ENCODE peak calls at places on chromosomes 3 and 15, in ten cellular contexts. One of them, this sample, is unnamed.

GRCh38 chr15:75362642-75363249 is 5.7 kb downstream of the MAN2C1 start:
- DNase-seq in ecto neural progenitor cell: no peak
- DNase-seq in GDM1: no peak
- DNase-seq in activated naive CD8-positive, alpha-beta T cell treated with anti-CD3 and anti-CD28 coated beads, Interleukin-2, amount 10 ng/mL, durations not matched to agents 7 days and 5 days: no peak
- DNase-seq in GM12865: no peak
- DNase-seq in NCI-H510A: no peak
- DNase-seq in neural crest cell: no peak
- DNase-seq in fibroblast of the aortic adventitia: no peak
- DNase-seq in NCI-H446: no peak
- DNase-seq in LoVo: no peak
- DNase-seq in this sample: no peak

GRCh38 chr15:52568569-52569243 is at the start of gene ARPP19:
- DNase-seq in GM12865: peak; percentile 95
- DNase-seq in activated naive CD8-positive, alpha-beta T cell treated with anti-CD3 and anti-CD28 coated beads, Interleukin-2, amount 10 ng/mL, durations not matched to agents 7 days and 5 days: peak; percentile 84
- DNase-seq in NCI-H510A: peak; percentile 90
- DNase-seq in NCI-H446: peak; percentile 77
- DNase-seq in LoVo: peak; percentile 96
- DNase-seq in GDM1: peak; percentile 80
- DNase-seq in neural crest cell: peak; percentile 82
- DNase-seq in fibroblast of the aortic adventitia: peak; percentile 85
- DNase-seq in ecto neural progenitor cell: peak; percentile 95
- DNase-seq in this sample: peak; percentile 93

GRCh38 chr3:427128-427527 is 230.6 kb downstream of the CHL1 start:
- DNase-seq in neural crest cell: no peak
- DNase-seq in fibroblast of the aortic adventitia: no peak
- DNase-seq in ecto neural progenitor cell: no peak
- DNase-seq in GDM1: no peak
- DNase-seq in NCI-H510A: no peak
- DNase-seq in NCI-H446: no peak
- DNase-seq in LoVo: no peak
- DNase-seq in activated naive CD8-positive, alpha-beta T cell treated with anti-CD3 and anti-CD28 coated beads, Interleukin-2, amount 10 ng/mL, durations not matched to agents 7 days and 5 days: no peak
- DNase-seq in GM12865: no peak
- DNase-seq in this sample: no peak

GRCh38 chr3:155512175-155512866 is 218.8 kb upstream of the STRIT1 start:
- DNase-seq in LoVo: no peak
- DNase-seq in GM12865: no peak
- DNase-seq in fibroblast of the aortic adventitia: no peak
- DNase-seq in GDM1: no peak
- DNase-seq in activated naive CD8-positive, alpha-beta T cell treated with anti-CD3 and anti-CD28 coated beads, Interleukin-2, amount 10 ng/mL, durations not matched to agents 7 days and 5 days: no peak
- DNase-seq in ecto neural progenitor cell: no peak
- DNase-seq in NCI-H510A: no peak
- DNase-seq in NCI-H446: no peak
- DNase-seq in neural crest cell: no peak
- DNase-seq in this sample: no peak

GRCh38 chr15:77420610-77421369 is at the start of gene HMG20A:
- DNase-seq in fibroblast of the aortic adventitia: peak; percentile 94
- DNase-seq in NCI-H446: peak; percentile 86
- DNase-seq in activated naive CD8-positive, alpha-beta T cell treated with anti-CD3 and anti-CD28 coated beads, Interleukin-2, amount 10 ng/mL, durations not matched to agents 7 days and 5 days: peak; percentile 78
- DNase-seq in neural crest cell: peak; percentile 58
- DNase-seq in GDM1: peak; percentile 76
- DNase-seq in GM12865: peak; percentile 86
- DNase-seq in LoVo: peak; percentile 87
- DNase-seq in NCI-H510A: no peak
- DNase-seq in ecto neural progenitor cell: peak; percentile 85
- DNase-seq in this sample: peak; percentile 50

GRCh38 chr3:126974756-126975155 is 8.2 kb upstream of the PLXNA1 start:
- DNase-seq in fibroblast of the aortic adventitia: no peak
- DNase-seq in GDM1: no peak
- DNase-seq in NCI-H510A: no peak
- DNase-seq in ecto neural progenitor cell: no peak
- DNase-seq in LoVo: no peak
- DNase-seq in NCI-H446: no peak
- DNase-seq in activated naive CD8-positive, alpha-beta T cell treated with anti-CD3 and anti-CD28 coated beads, Interleukin-2, amount 10 ng/mL, durations not matched to agents 7 days and 5 days: no peak
- DNase-seq in neural crest cell: no peak
- DNase-seq in GM12865: no peak
- DNase-seq in this sample: no peak

GRCh38 chr3:172210355-172210754 is 171.0 kb downstream of the FNDC3B start:
- DNase-seq in neural crest cell: no peak
- DNase-seq in GDM1: no peak
- DNase-seq in GM12865: no peak
- DNase-seq in activated naive CD8-positive, alpha-beta T cell treated with anti-CD3 and anti-CD28 coated beads, Interleukin-2, amount 10 ng/mL, durations not matched to agents 7 days and 5 days: no peak
- DNase-seq in ecto neural progenitor cell: no peak
- DNase-seq in NCI-H446: no peak
- DNase-seq in LoVo: no peak
- DNase-seq in NCI-H510A: no peak
- DNase-seq in fibroblast of the aortic adventitia: peak; percentile 67
- DNase-seq in this sample: no peak

GRCh38 chr15:58924326-58924725 is 9.2 kb downstream of the SLTM start:
- DNase-seq in NCI-H510A: no peak
- DNase-seq in fibroblast of the aortic adventitia: peak; percentile 74
- DNase-seq in GDM1: no peak
- DNase-seq in NCI-H446: no peak
- DNase-seq in ecto neural progenitor cell: no peak
- DNase-seq in activated naive CD8-positive, alpha-beta T cell treated with anti-CD3 and anti-CD28 coated beads, Interleukin-2, amount 10 ng/mL, durations not matched to agents 7 days and 5 days: no peak
- DNase-seq in neural crest cell: no peak
- DNase-seq in GM12865: no peak
- DNase-seq in LoVo: no peak
- DNase-seq in this sample: no peak

GRCh38 chr3:45644063-45644462 is 45.1 kb upstream of the SACM1L start:
- DNase-seq in neural crest cell: no peak
- DNase-seq in fibroblast of the aortic adventitia: peak; percentile 60
- DNase-seq in NCI-H446: no peak
- DNase-seq in NCI-H510A: no peak
- DNase-seq in activated naive CD8-positive, alpha-beta T cell treated with anti-CD3 and anti-CD28 coated beads, Interleukin-2, amount 10 ng/mL, durations not matched to agents 7 days and 5 days: no peak
- DNase-seq in GDM1: no peak
- DNase-seq in GM12865: no peak
- DNase-seq in LoVo: no peak
- DNase-seq in ecto neural progenitor cell: no peak
- DNase-seq in this sample: no peak

GRCh38 chr15:79088426-79089205 is 2.0 kb downstream of the RASGRF1 start:
- DNase-seq in neural crest cell: no peak
- DNase-seq in activated naive CD8-positive, alpha-beta T cell treated with anti-CD3 and anti-CD28 coated beads, Interleukin-2, amount 10 ng/mL, durations not matched to agents 7 days and 5 days: no peak
- DNase-seq in GDM1: no peak
- DNase-seq in fibroblast of the aortic adventitia: no peak
- DNase-seq in ecto neural progenitor cell: peak; percentile 33
- DNase-seq in GM12865: no peak
- DNase-seq in NCI-H510A: no peak
- DNase-seq in LoVo: no peak
- DNase-seq in NCI-H446: no peak
- DNase-seq in this sample: no peak

GRCh38 chr3:98750520-98750919 is 12.6 kb upstream of the ST3GAL6 start:
- DNase-seq in GM12865: no peak
- DNase-seq in ecto neural progenitor cell: no peak
- DNase-seq in activated naive CD8-positive, alpha-beta T cell treated with anti-CD3 and anti-CD28 coated beads, Interleukin-2, amount 10 ng/mL, durations not matched to agents 7 days and 5 days: no peak
- DNase-seq in fibroblast of the aortic adventitia: no peak
- DNase-seq in NCI-H510A: no peak
- DNase-seq in neural crest cell: no peak
- DNase-seq in NCI-H446: no peak
- DNase-seq in LoVo: no peak
- DNase-seq in GDM1: no peak
- DNase-seq in this sample: no peak

GRCh38 chr3:19346734-19347133 is 198.4 kb downstream of the KCNH8 start:
- DNase-seq in neural crest cell: no peak
- DNase-seq in ecto neural progenitor cell: no peak
- DNase-seq in NCI-H510A: no peak
- DNase-seq in NCI-H446: no peak
- DNase-seq in activated naive CD8-positive, alpha-beta T cell treated with anti-CD3 and anti-CD28 coated beads, Interleukin-2, amount 10 ng/mL, durations not matched to agents 7 days and 5 days: no peak
- DNase-seq in GM12865: no peak
- DNase-seq in fibroblast of the aortic adventitia: no peak
- DNase-seq in GDM1: no peak
- DNase-seq in LoVo: no peak
- DNase-seq in this sample: no peak

GRCh38 chr3:37129871-37130270 is 44.5 kb downstream of the LRRFIP2 start:
- DNase-seq in ecto neural progenitor cell: no peak
- DNase-seq in GDM1: no peak
- DNase-seq in neural crest cell: no peak
- DNase-seq in NCI-H446: no peak
- DNase-seq in activated naive CD8-positive, alpha-beta T cell treated with anti-CD3 and anti-CD28 coated beads, Interleukin-2, amount 10 ng/mL, durations not matched to agents 7 days and 5 days: no peak
- DNase-seq in GM12865: peak; percentile 45
- DNase-seq in LoVo: no peak
- DNase-seq in NCI-H510A: no peak
- DNase-seq in fibroblast of the aortic adventitia: no peak
- DNase-seq in this sample: no peak

GRCh38 chr3:1275495-1275894 is 182.7 kb downstream of the CNTN6 start:
- DNase-seq in neural crest cell: peak; percentile 26
- DNase-seq in fibroblast of the aortic adventitia: no peak
- DNase-seq in NCI-H446: no peak
- DNase-seq in LoVo: no peak
- DNase-seq in GDM1: no peak
- DNase-seq in GM12865: peak; percentile 24
- DNase-seq in activated naive CD8-positive, alpha-beta T cell treated with anti-CD3 and anti-CD28 coated beads, Interleukin-2, amount 10 ng/mL, durations not matched to agents 7 days and 5 days: no peak
- DNase-seq in ecto neural progenitor cell: peak; percentile 43
- DNase-seq in NCI-H510A: no peak
- DNase-seq in this sample: peak; percentile 4

GRCh38 chr3:45807645-45808540 is 11.6 kb upstream of the SLC6A20 start:
- DNase-seq in neural crest cell: no peak
- DNase-seq in GM12865: no peak
- DNase-seq in activated naive CD8-positive, alpha-beta T cell treated with anti-CD3 and anti-CD28 coated beads, Interleukin-2, amount 10 ng/mL, durations not matched to agents 7 days and 5 days: no peak
- DNase-seq in ecto neural progenitor cell: no peak
- DNase-seq in NCI-H510A: no peak
- DNase-seq in LoVo: no peak
- DNase-seq in GDM1: no peak
- DNase-seq in NCI-H446: no peak
- DNase-seq in fibroblast of the aortic adventitia: no peak
- DNase-seq in this sample: no peak

GRCh38 chr3:100993309-100993708 is at the start of gene ABI3BP:
- DNase-seq in activated naive CD8-positive, alpha-beta T cell treated with anti-CD3 and anti-CD28 coated beads, Interleukin-2, amount 10 ng/mL, durations not matched to agents 7 days and 5 days: no peak
- DNase-seq in GDM1: no peak
- DNase-seq in GM12865: peak; percentile 13
- DNase-seq in ecto neural progenitor cell: no peak
- DNase-seq in neural crest cell: no peak
- DNase-seq in NCI-H446: no peak
- DNase-seq in LoVo: peak; percentile 7
- DNase-seq in NCI-H510A: no peak
- DNase-seq in fibroblast of the aortic adventitia: peak; percentile 90
- DNase-seq in this sample: peak; percentile 72

GRCh38 chr15:56927816-56928215 is 9.4 kb downstream of the TCF12 start:
- DNase-seq in GM12865: no peak
- DNase-seq in LoVo: no peak
- DNase-seq in fibroblast of the aortic adventitia: no peak
- DNase-seq in GDM1: no peak
- DNase-seq in NCI-H510A: no peak
- DNase-seq in ecto neural progenitor cell: no peak
- DNase-seq in NCI-H446: no peak
- DNase-seq in neural crest cell: no peak
- DNase-seq in activated naive CD8-positive, alpha-beta T cell treated with anti-CD3 and anti-CD28 coated beads, Interleukin-2, amount 10 ng/mL, durations not matched to agents 7 days and 5 days: no peak
- DNase-seq in this sample: no peak

GRCh38 chr15:75200765-75201608 is 695 bp upstream of the C15orf39 start:
- DNase-seq in GM12865: peak; percentile 85
- DNase-seq in activated naive CD8-positive, alpha-beta T cell treated with anti-CD3 and anti-CD28 coated beads, Interleukin-2, amount 10 ng/mL, durations not matched to agents 7 days and 5 days: peak; percentile 59
- DNase-seq in NCI-H446: no peak
- DNase-seq in GDM1: peak; percentile 50
- DNase-seq in LoVo: peak; percentile 59
- DNase-seq in fibroblast of the aortic adventitia: peak; percentile 28
- DNase-seq in neural crest cell: no peak
- DNase-seq in ecto neural progenitor cell: no peak
- DNase-seq in NCI-H510A: peak; percentile 84
- DNase-seq in this sample: peak; percentile 87

GRCh38 chr3:132317229-132317948 is at the start of gene ACP3:
- DNase-seq in fibroblast of the aortic adventitia: peak; percentile 96
- DNase-seq in ecto neural progenitor cell: no peak
- DNase-seq in GM12865: peak; percentile 44
- DNase-seq in activated naive CD8-positive, alpha-beta T cell treated with anti-CD3 and anti-CD28 coated beads, Interleukin-2, amount 10 ng/mL, durations not matched to agents 7 days and 5 days: no peak
- DNase-seq in NCI-H446: no peak
- DNase-seq in LoVo: peak; percentile 71
- DNase-seq in GDM1: peak; percentile 68
- DNase-seq in neural crest cell: no peak
- DNase-seq in NCI-H510A: peak; percentile 16
- DNase-seq in this sample: peak; percentile 86

GRCh38 chr15:66080791-66081475 is 172.6 kb downstream of the MEGF11 start:
- DNase-seq in ecto neural progenitor cell: no peak
- DNase-seq in neural crest cell: no peak
- DNase-seq in NCI-H446: peak; percentile 4
- DNase-seq in GM12865: no peak
- DNase-seq in LoVo: peak; percentile 53
- DNase-seq in fibroblast of the aortic adventitia: peak; percentile 58
- DNase-seq in GDM1: no peak
- DNase-seq in NCI-H510A: no peak
- DNase-seq in activated naive CD8-positive, alpha-beta T cell treated with anti-CD3 and anti-CD28 coated beads, Interleukin-2, amount 10 ng/mL, durations not matched to agents 7 days and 5 days: no peak
- DNase-seq in this sample: peak; percentile 65

GRCh38 chr15:38878946-38879345 is 314.3 kb upstream of the RASGRP1 start:
- DNase-seq in NCI-H446: no peak
- DNase-seq in neural crest cell: no peak
- DNase-seq in GDM1: no peak
- DNase-seq in ecto neural progenitor cell: no peak
- DNase-seq in GM12865: no peak
- DNase-seq in LoVo: no peak
- DNase-seq in NCI-H510A: no peak
- DNase-seq in activated naive CD8-positive, alpha-beta T cell treated with anti-CD3 and anti-CD28 coated beads, Interleukin-2, amount 10 ng/mL, durations not matched to agents 7 days and 5 days: no peak
- DNase-seq in fibroblast of the aortic adventitia: no peak
- DNase-seq in this sample: peak; percentile 13

GRCh38 chr3:129595544-129596193 is 10.8 kb downstream of the PLXND1 start:
- DNase-seq in NCI-H510A: no peak
- DNase-seq in activated naive CD8-positive, alpha-beta T cell treated with anti-CD3 and anti-CD28 coated beads, Interleukin-2, amount 10 ng/mL, durations not matched to agents 7 days and 5 days: no peak
- DNase-seq in NCI-H446: no peak
- DNase-seq in GDM1: no peak
- DNase-seq in neural crest cell: no peak
- DNase-seq in LoVo: no peak
- DNase-seq in ecto neural progenitor cell: no peak
- DNase-seq in GM12865: no peak
- DNase-seq in fibroblast of the aortic adventitia: peak; percentile 6
- DNase-seq in this sample: no peak

GRCh38 chr3:140053011-140053702 is 118.2 kb downstream of the CLSTN2 start:
- DNase-seq in GDM1: no peak
- DNase-seq in fibroblast of the aortic adventitia: no peak
- DNase-seq in neural crest cell: no peak
- DNase-seq in activated naive CD8-positive, alpha-beta T cell treated with anti-CD3 and anti-CD28 coated beads, Interleukin-2, amount 10 ng/mL, durations not matched to agents 7 days and 5 days: no peak
- DNase-seq in GM12865: no peak
- DNase-seq in NCI-H510A: no peak
- DNase-seq in NCI-H446: no peak
- DNase-seq in ecto neural progenitor cell: no peak
- DNase-seq in LoVo: no peak
- DNase-seq in this sample: no peak

GRCh38 chr15:67303490-67304363 is 49.1 kb downstream of the IQCH start:
- DNase-seq in NCI-H510A: no peak
- DNase-seq in ecto neural progenitor cell: no peak
- DNase-seq in GM12865: peak; percentile 69
- DNase-seq in GDM1: no peak
- DNase-seq in NCI-H446: no peak
- DNase-seq in activated naive CD8-positive, alpha-beta T cell treated with anti-CD3 and anti-CD28 coated beads, Interleukin-2, amount 10 ng/mL, durations not matched to agents 7 days and 5 days: no peak
- DNase-seq in LoVo: peak; percentile 65
- DNase-seq in fibroblast of the aortic adventitia: peak; percentile 65
- DNase-seq in neural crest cell: no peak
- DNase-seq in this sample: peak; percentile 18

GRCh38 chr15:71889947-71890346 is 79.6 kb downstream of the NR2E3 start:
- DNase-seq in ecto neural progenitor cell: no peak
- DNase-seq in GDM1: no peak
- DNase-seq in NCI-H446: no peak
- DNase-seq in LoVo: no peak
- DNase-seq in GM12865: no peak
- DNase-seq in activated naive CD8-positive, alpha-beta T cell treated with anti-CD3 and anti-CD28 coated beads, Interleukin-2, amount 10 ng/mL, durations not matched to agents 7 days and 5 days: no peak
- DNase-seq in fibroblast of the aortic adventitia: no peak
- DNase-seq in neural crest cell: no peak
- DNase-seq in NCI-H510A: no peak
- DNase-seq in this sample: no peak

GRCh38 chr3:78729921-78730320 is 1037.9 kb downstream of the ROBO1 start:
- DNase-seq in GDM1: no peak
- DNase-seq in neural crest cell: no peak
- DNase-seq in ecto neural progenitor cell: no peak
- DNase-seq in fibroblast of the aortic adventitia: no peak
- DNase-seq in GM12865: no peak
- DNase-seq in LoVo: no peak
- DNase-seq in NCI-H446: no peak
- DNase-seq in activated naive CD8-positive, alpha-beta T cell treated with anti-CD3 and anti-CD28 coated beads, Interleukin-2, amount 10 ng/mL, durations not matched to agents 7 days and 5 days: no peak
- DNase-seq in NCI-H510A: no peak
- DNase-seq in this sample: no peak

This sample was measured in body of pancreas.